ENCODE peak calls at places on chromosome 22, in five cellular contexts. T is HuH-7, A is HFF-Myc, G is AG08395, R is NCI-H2171 treated with DMSO at 0.1 percent for 48 hours. Q is an unnamed sample.

GRCh38 chr22:24059121-24059520 is 48.0 kb downstream of the CABIN1 start:
- DNase-seq in T (no peak), A (peak), G (peak), R (no peak), Q (no peak)

GRCh38 chr22:18031670-18032454 is 7.5 kb upstream of the MICAL3 start:
- DNase-seq in T (no peak), A (peak), G (peak), R (peak), Q (no peak)

GRCh38 chr22:48713266-48714205 is 1114.1 kb downstream of the BRD1 start:
- DNase-seq in T (no peak), A (no peak), G (no peak), R (no peak), Q (no peak)

GRCh38 chr22:36386351-36386899 is 1.3 kb downstream of the MYH9 start:
- DNase-seq in T (no peak), A (no peak), G (peak), R (peak), Q (peak)

GRCh38 chr22:49966041-49966715 is 5.6 kb downstream of the PIM3 start:
- DNase-seq in T (no peak), A (no peak), G (no peak), R (no peak), Q (peak)

GRCh38 chr22:40560551-40560950 is 76.0 kb downstream of the MRTFA start:
- DNase-seq in T (no peak), A (peak), G (no peak), R (peak), Q (peak)

GRCh38 chr22:49930128-49930527 is 11.7 kb downstream of the CRELD2 start:
- DNase-seq in T (no peak), A (no peak), G (no peak), R (no peak), Q (no peak)

GRCh38 chr22:38069372-38070249 is 12.4 kb downstream of the PICK1 start:
- DNase-seq in T (no peak), A (no peak), G (peak), R (no peak), Q (no peak)

GRCh38 chr22:25067851-25068421 is 115.4 kb downstream of the KIAA1671 start:
- DNase-seq in T (no peak), A (no peak), G (peak), R (peak), Q (peak)

GRCh38 chr22:39292561-39293074 is 26.8 kb downstream of the RPL3 start:
- DNase-seq in T (peak), A (peak), G (peak), R (no peak), Q (peak)

GRCh38 chr22:38733329-38734202 is 22.2 kb downstream of the SUN2 start:
- DNase-seq in T (peak), A (no peak), G (peak), R (peak), Q (peak)

Q was measured in adrenal gland.